ENCODE peak calls at places on chromosomes 4 and X, in seven cellular contexts. A is stimulated activated CD8-positive, alpha-beta memory T cell treated with anti-CD3 and anti-CD28 coated beads, Interleukin-4, amount 100 ng/mL, for 48 hours; Q is T-helper 9 cell; F is left colon; L is RCC 7860; O is HEK293T; P is GM03348. D is an unnamed sample.

GRCh38 chrX:46626566-46626965 is 53.0 kb downstream of the CHST7 start:
- DNase-seq in A (no peak), O (no peak), L (no peak), Q (no peak), P (no peak), F (no peak), D (no peak)

GRCh38 chrX:32562261-32562660 is 649.1 kb downstream of the DMD start:
- DNase-seq in A (no peak), P (no peak), F (no peak), O (no peak), L (no peak), Q (no peak), D (no peak)

GRCh38 chrX:74925210-74926088 is at the start of gene NEXMIF:
- DNase-seq in F (no peak), P (peak), Q (no peak), A (peak), O (peak), L (no peak), D (no peak)

GRCh38 chrX:153226344-153227190 is 47.5 kb downstream of the MAGEA1 start:
- DNase-seq in Q (no peak), P (peak), L (peak), O (peak), F (peak), A (peak), D (no peak)

GRCh38 chrX:70878925-70879324 is 29.6 kb downstream of the TEX11 start:
- DNase-seq in O (no peak), A (no peak), Q (no peak), L (no peak), P (no peak), F (no peak), D (no peak)

GRCh38 chr4:95129036-95129435 is 371.3 kb downstream of the BMPR1B start:
- DNase-seq in F (no peak), P (no peak), L (no peak), O (no peak), A (no peak), Q (no peak), D (no peak)

GRCh38 chr4:8305851-8306361 is 36.4 kb downstream of the HTRA3 start:
- DNase-seq in F (no peak), Q (no peak), P (no peak), O (no peak), L (no peak), A (no peak), D (no peak)

GRCh38 chr4:53763813-53764597 is 172.7 kb upstream of the LNX1 start:
- DNase-seq in A (no peak), F (no peak), P (peak), Q (no peak), O (no peak), L (no peak), D (no peak)

GRCh38 chr4:145830699-145831098 is 107.9 kb downstream of the ZNF827 start:
- DNase-seq in O (no peak), Q (no peak), F (no peak), P (no peak), L (no peak), A (no peak), D (no peak)

GRCh38 chr4:117157360-117157759 is 72.0 kb upstream of the TRAM1L1 start:
- DNase-seq in F (no peak), P (no peak), L (no peak), O (no peak), Q (no peak), A (no peak), D (no peak)

GRCh38 chr4:17584502-17585213 is 7.7 kb downstream of the LAP3 start:
- DNase-seq in F (no peak), P (no peak), O (no peak), L (no peak), A (no peak), Q (no peak), D (no peak)

GRCh38 chr4:3031357-3032064 is 42.8 kb downstream of the HTT-AS start:
- DNase-seq in A (no peak), Q (no peak), L (no peak), F (peak), P (no peak), O (no peak), D (no peak)

GRCh38 chr4:7206856-7207567 is 14.7 kb downstream of the SORCS2 start:
- DNase-seq in A (no peak), L (peak), P (peak), F (peak), O (peak), Q (no peak), D (peak)

GRCh38 chr4:86185659-86186058 is 174.2 kb downstream of the MAPK10 start:
- DNase-seq in Q (no peak), L (no peak), F (no peak), O (no peak), P (no peak), A (no peak), D (no peak)

GRCh38 chr4:77927991-77928925 is 65.6 kb downstream of the MRPL1 start:
- DNase-seq in P (no peak), O (no peak), A (no peak), F (peak), Q (no peak), L (peak), D (no peak)

GRCh38 chr4:600166-600565 is 24.1 kb upstream of the TMEM271 start:
- DNase-seq in O (no peak), A (no peak), F (no peak), Q (no peak), P (no peak), L (no peak), D (no peak)

GRCh38 chr4:112183252-112183651 is 38.0 kb downstream of the FAM241A start:
- DNase-seq in Q (no peak), O (no peak), F (no peak), A (no peak), P (peak), L (no peak), D (no peak)

GRCh38 chr4:23005691-23006090 is 313.0 kb downstream of the GBA3 start:
- DNase-seq in L (no peak), A (no peak), P (no peak), O (no peak), Q (no peak), F (no peak), D (no peak)

GRCh38 chr4:148834804-148835598 is 392.8 kb upstream of the NR3C2 start:
- DNase-seq in F (no peak), P (peak), O (no peak), Q (no peak), A (no peak), L (no peak), D (peak)

GRCh38 chrX:119067023-119067739 is 5.6 kb upstream of the CT47C1 start:
- DNase-seq in A (peak), L (peak), F (peak), O (peak), P (peak), Q (peak), D (no peak)

GRCh38 chr4:155972098-155972497 is 18.4 kb upstream of the CTSO start:
- DNase-seq in A (no peak), F (no peak), P (no peak), Q (no peak), L (peak), O (peak), D (no peak)

GRCh38 chrX:49995795-49996455 is 73.5 kb downstream of the CLCN5 start:
- DNase-seq in O (no peak), F (no peak), P (peak), A (no peak), L (peak), Q (no peak), D (no peak)

GRCh38 chrX:15269618-15270521 is at the start of gene ASB9:
- DNase-seq in Q (no peak), F (peak), A (peak), L (peak), O (no peak), P (peak), D (peak)

GRCh38 chr4:129254526-129254925 is 158.6 kb downstream of the C4orf33 start:
- DNase-seq in O (no peak), P (no peak), A (no peak), Q (no peak), L (no peak), F (no peak), D (no peak)

GRCh38 chrX:45006002-45006800 is 133.2 kb downstream of the KDM6A start:
- DNase-seq in P (peak), A (no peak), L (peak), F (no peak), Q (no peak), O (no peak), D (no peak)

GRCh38 chrX:68185161-68185560 is 248.1 kb downstream of the OPHN1 start:
- DNase-seq in F (no peak), L (no peak), P (peak), A (no peak), O (no peak), Q (no peak), D (no peak)

GRCh38 chr4:181845617-181846016 is 397.6 kb upstream of the TENM3 start:
- DNase-seq in P (no peak), Q (no peak), F (no peak), L (no peak), O (no peak), A (no peak), D (no peak)

GRCh38 chr4:76199664-76200211 is 13.9 kb downstream of the SCARB2 start:
- DNase-seq in F (peak), L (peak), Q (no peak), O (no peak), A (peak), P (no peak), D (no peak)

GRCh38 chrX:48754124-48754667 is 7.4 kb upstream of the GLOD5 start:
- DNase-seq in P (no peak), Q (no peak), L (no peak), F (no peak), A (no peak), O (no peak), D (no peak)

GRCh38 chrX:107713205-107714195 is 62.1 kb downstream of the TSC22D3 start:
- DNase-seq in F (no peak), O (no peak), Q (peak), A (no peak), L (no peak), P (no peak), D (no peak)